ENCODE peak calls at places on chromosomes 3 and 15, in nine cellular contexts. C is CD4-positive, alpha-beta T cell; S is body of pancreas; U is fibroblast of the aortic adventitia; N is neural crest cell; K is GM13977; T is mesothelial cell of epicardium; P is AG09319; Q is progenitor cell of endocrine pancreas. W is an unnamed sample.

GRCh38 chr3:167615030-167615429 is 38.7 kb downstream of the WDR49 start:
- DNase-seq in C (no peak), T (no peak), P (no peak), K (no peak), U (no peak), S (no peak), N (no peak), Q (no peak), W (no peak)

GRCh38 chr3:84961492-84962255 is 2.9 kb downstream of the CADM2 start:
- DNase-seq in S (no peak), U (no peak), Q (no peak), N (no peak), C (no peak), P (no peak), K (no peak), T (no peak), W (no peak)

GRCh38 chr3:48561045-48561736 is 2.4 kb downstream of the UCN2 start:
- DNase-seq in T (no peak), Q (peak), C (no peak), P (no peak), S (no peak), K (peak), U (peak), N (peak), W (peak)

GRCh38 chr3:19474169-19474568 is 325.9 kb downstream of the KCNH8 start:
- DNase-seq in N (no peak), P (no peak), K (no peak), S (no peak), Q (no peak), U (no peak), C (no peak), T (no peak), W (no peak)

GRCh38 chr3:122940628-122941086 is 86.9 kb downstream of the SEMA5B start:
- DNase-seq in U (peak), Q (no peak), T (no peak), P (peak), S (no peak), N (no peak), C (no peak), K (no peak), W (no peak)

GRCh38 chr3:181300033-181300432 is 310.5 kb upstream of the DNAJC19 start:
- DNase-seq in Q (no peak), U (no peak), N (no peak), C (no peak), K (no peak), S (no peak), T (no peak), P (no peak), W (no peak)

GRCh38 chr3:45333549-45333948 is 54.8 kb upstream of the LARS2 start:
- DNase-seq in P (no peak), S (no peak), T (no peak), U (peak), C (no peak), Q (no peak), K (no peak), N (no peak), W (no peak)

GRCh38 chr3:42849017-42849416 is 26.7 kb downstream of the CYP8B1 start:
- DNase-seq in K (no peak), U (no peak), C (no peak), S (no peak), N (no peak), T (no peak), P (no peak), Q (no peak), W (no peak)

GRCh38 chr3:167106456-167106855 is 273.6 kb downstream of the ZBBX start:
- DNase-seq in P (no peak), C (no peak), U (no peak), S (no peak), T (no peak), Q (no peak), K (no peak), N (no peak), W (no peak)

GRCh38 chr15:60819860-60820259 is 340.9 kb upstream of the ICE2 start:
- DNase-seq in T (no peak), N (no peak), K (no peak), C (no peak), Q (no peak), P (no peak), S (no peak), U (no peak), W (no peak)

GRCh38 chr15:20353966-20354883 is 187.4 kb downstream of the GOLGA6L6 start:
- DNase-seq in U (no peak), C (no peak), Q (no peak), S (peak), P (no peak), T (peak), N (no peak), K (peak), W (no peak)

GRCh38 chr15:41495736-41496599 is 2.3 kb downstream of the ITPKA start:
- DNase-seq in U (no peak), C (no peak), T (no peak), P (no peak), Q (peak), N (peak), S (peak), K (no peak), W (no peak)

GRCh38 chr3:128489860-128490649 is 2.9 kb downstream of the GATA2 start:
- DNase-seq in P (no peak), C (no peak), Q (no peak), K (no peak), N (peak), U (peak), T (no peak), S (peak), W (peak)

GRCh38 chr3:177209509-177209908 is 12.2 kb upstream of the TBL1XR1 start:
- DNase-seq in N (no peak), P (no peak), K (no peak), T (no peak), Q (no peak), C (no peak), S (no peak), U (no peak), W (no peak)

GRCh38 chr3:134336587-134336986 is 37.7 kb downstream of the AMOTL2 start:
- DNase-seq in T (no peak), U (peak), C (no peak), K (no peak), P (no peak), Q (no peak), S (no peak), N (no peak), W (no peak)

DNA sequence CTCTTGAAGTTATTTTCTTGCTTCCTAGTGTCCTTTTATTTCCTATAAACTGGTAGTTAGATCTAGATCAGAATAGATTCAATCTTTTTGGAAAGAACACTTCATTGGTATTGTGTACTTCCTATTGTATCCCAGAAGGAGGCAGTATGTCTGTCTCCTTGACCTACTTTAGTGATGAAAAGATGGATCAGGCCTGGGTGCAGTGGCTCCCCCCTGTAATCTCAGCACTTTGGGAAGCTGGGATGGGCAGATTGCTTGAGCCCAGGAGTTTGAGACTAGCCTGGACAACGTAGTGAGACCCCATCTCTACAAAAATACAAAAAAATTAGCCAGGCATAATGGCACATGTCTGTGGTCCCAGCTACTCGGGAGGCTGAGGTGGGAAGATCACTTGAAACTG is 12.0 kb downstream of the BSN start:
- DNase-seq in U (peak), T (no peak), P (no peak), S (no peak), K (no peak), Q (no peak), C (no peak), N (no peak), W (no peak)
- TF ChIP-seq CTCF in U (peak), T (no peak), P (peak), S (no peak), K (peak), Q (no peak), C (no peak), N (no peak), W (no peak)

GRCh38 chr3:40971191-40972168 is 227.8 kb upstream of the CTNNB1 start:
- DNase-seq in K (peak), U (peak), Q (no peak), N (no peak), T (no peak), S (peak), C (no peak), P (peak), W (peak)
- TF ChIP-seq CTCF in K (peak), U (no peak), Q (no peak), N (no peak), T (no peak), S (peak), C (no peak), P (no peak), W (no peak)

GRCh38 chr3:197487911-197488391 is 67.8 kb downstream of the BDH1 start:
- DNase-seq in Q (no peak), S (no peak), K (no peak), N (no peak), C (no peak), U (peak), T (no peak), P (no peak), W (no peak)

GRCh38 chr3:197491478-197491877 is 64.3 kb downstream of the BDH1 start:
- DNase-seq in P (no peak), Q (no peak), N (no peak), S (no peak), C (no peak), T (no peak), K (no peak), U (no peak), W (no peak)

GRCh38 chr3:197490659-197491058 is 65.1 kb downstream of the BDH1 start:
- DNase-seq in P (no peak), S (no peak), T (no peak), C (no peak), K (no peak), U (no peak), Q (no peak), N (no peak), W (no peak)

GRCh38 chr3:197491923-197492664 is 63.7 kb downstream of the BDH1 start:
- DNase-seq in C (no peak), S (no peak), P (no peak), U (no peak), K (no peak), T (no peak), Q (no peak), N (no peak), W (no peak)

GRCh38 chr3:197490098-197490497 is 65.7 kb downstream of the BDH1 start:
- DNase-seq in P (no peak), C (no peak), Q (no peak), N (no peak), T (no peak), K (no peak), U (peak), S (no peak), W (no peak)
- TF ChIP-seq CTCF in P (no peak), C (no peak), Q (no peak), N (no peak), T (no peak), K (no peak), U (peak), S (no peak), W (no peak)

GRCh38 chr3:73192036-73192738 is 130.7 kb downstream of the EBLN2 start:
- DNase-seq in T (no peak), Q (no peak), U (no peak), N (no peak), C (no peak), P (no peak), K (no peak), S (no peak), W (no peak)
- TF ChIP-seq CTCF in T (no peak), Q (peak), U (peak), N (peak), C (no peak), P (no peak), K (no peak), S (no peak), W (no peak)

GRCh38 chr3:38139191-38139590 is 730 bp downstream of the MYD88 start:
- DNase-seq in K (no peak), Q (no peak), C (no peak), T (no peak), P (no peak), S (no peak), N (no peak), U (no peak), W (peak)

GRCh38 chr3:38136272-38136806 is 588 bp downstream of the ACAA1 start:
- DNase-seq in U (peak), T (no peak), Q (no peak), P (no peak), S (peak), K (peak), C (no peak), N (no peak), W (peak)

GRCh38 chr3:38136807-38137614 is at the start of gene ACAA1:
- DNase-seq in T (peak), U (peak), P (peak), N (peak), K (peak), C (peak), S (peak), Q (peak), W (peak)

GRCh38 chr3:38138347-38139190 is at the start of gene MYD88:
- DNase-seq in T (no peak), K (peak), N (peak), S (peak), P (no peak), Q (peak), C (peak), U (peak), W (peak)

DNA sequence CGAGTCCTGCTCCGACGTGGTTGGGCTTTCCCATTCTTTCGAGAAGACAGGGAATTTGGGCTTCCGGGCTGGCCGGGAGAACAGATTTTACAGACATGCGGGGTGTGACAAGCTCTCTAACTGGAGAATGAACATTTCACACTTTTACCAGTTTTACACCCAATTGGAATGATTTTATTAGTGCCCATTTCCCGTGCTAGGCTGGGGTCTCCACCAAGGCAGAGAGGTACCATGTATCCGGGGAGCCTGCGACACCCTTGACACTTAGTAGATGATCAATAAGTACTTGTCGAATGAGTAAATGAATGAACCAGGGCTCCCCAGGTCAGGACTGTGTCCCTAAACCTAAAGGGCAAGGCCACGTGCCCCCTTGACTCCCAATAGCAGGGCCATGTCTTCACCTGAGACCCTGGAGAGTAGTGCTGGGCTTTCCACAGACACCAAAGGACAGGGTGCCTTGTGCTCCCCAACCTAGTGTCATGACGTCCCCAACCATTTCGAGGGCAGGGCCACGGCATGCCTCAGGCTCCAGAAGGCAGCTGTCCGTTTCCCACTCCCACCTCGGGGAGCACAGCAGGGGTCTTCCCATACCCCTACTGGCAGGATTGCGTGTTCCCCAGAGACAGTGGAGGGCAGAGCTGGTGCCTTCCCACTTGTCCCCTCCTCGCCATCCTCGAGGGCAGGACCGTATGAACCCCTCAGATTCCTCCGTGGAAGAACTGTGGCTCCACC is 680 bp upstream of the MYD88 start:
- DNase-seq in S (no peak), N (peak), P (no peak), U (no peak), T (no peak), K (peak), Q (no peak), C (no peak), W (peak)
- TF ChIP-seq CTCF in S (peak), N (peak), P (no peak), U (no peak), T (no peak), K (no peak), Q (peak), C (no peak), W (no peak)